ENCODE peak calls at places on chromosomes 6 and 20, in four cellular contexts. I, B, P and E are unnamed samples.

GRCh38 chr6:123945386-123945785 is 141.7 kb downstream of the NKAIN2 start:
- DNase-seq in I (no peak), P (no peak), B (no peak), E (no peak)

GRCh38 chr20:18590163-18590562 is 2.3 kb downstream of the DTD1 start:
- DNase-seq in P (no peak), I (no peak), B (no peak), E (no peak)

GRCh38 chr6:89298680-89299450 is 16.2 kb downstream of the GABRR2 start:
- DNase-seq in B (peak), I (peak), P (no peak), E (no peak)

GRCh38 chr6:35148167-35148741 is 7.1 kb upstream of the TCP11 start:
- DNase-seq in P (no peak), I (no peak), B (peak), E (peak)

GRCh38 chr20:34560141-34560523 is 1.6 kb downstream of the MAP1LC3A start:
- DNase-seq in P (no peak), I (no peak), B (no peak), E (no peak)

GRCh38 chr6:124977067-124977908 is 15.1 kb downstream of the RNF217 start:
- DNase-seq in I (no peak), P (no peak), B (no peak), E (no peak)

GRCh38 chr20:24662756-24663399 is 193.4 kb downstream of the SYNDIG1 start:
- DNase-seq in P (no peak), B (no peak), I (no peak), E (no peak)

GRCh38 chr20:17556842-17557674 is 12.8 kb upstream of the DSTN start:
- DNase-seq in I (no peak), P (no peak), B (no peak), E (no peak)

GRCh38 chr20:22341508-22341907 is 242.9 kb downstream of the FOXA2 start:
- DNase-seq in B (no peak), I (peak), P (no peak), E (no peak)

GRCh38 chr6:113860165-113860955 is 3.2 kb downstream of the MARCKS start:
- DNase-seq in P (no peak), I (peak), B (no peak), E (peak)
- TF ChIP-seq CREM in P (no peak), I (no peak), B (no peak), E (no peak)

DNA sequence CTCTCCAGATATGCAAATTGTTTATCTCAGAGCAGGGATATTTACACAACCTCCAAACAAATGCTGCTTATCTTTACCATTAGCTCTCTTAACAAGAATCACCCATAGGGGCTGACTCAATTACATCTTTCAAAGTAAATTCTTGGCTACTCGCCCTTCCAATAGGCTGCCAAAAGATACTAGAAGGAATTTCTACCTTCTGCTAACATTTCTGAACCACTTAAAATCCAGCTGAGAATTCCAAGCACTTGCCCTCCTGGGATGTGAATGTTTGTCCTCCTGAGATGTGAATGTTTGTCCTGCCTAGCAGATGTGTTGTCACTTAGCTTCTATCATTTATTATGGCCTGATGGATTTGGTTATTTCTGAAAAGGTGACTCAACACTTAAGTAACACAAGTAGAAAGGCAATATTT is 388.0 kb downstream of the GJA1 start:
- DNase-seq in B (no peak), I (no peak), P (no peak), E (no peak)
- TF ChIP-seq CREM in B (no peak), I (no peak), P (no peak), E (no peak)

GRCh38 chr20:45908086-45908485 is 3.9 kb downstream of the PLTP start:
- DNase-seq in B (no peak), I (no peak), P (no peak), E (no peak)

GRCh38 chr20:45907219-45907948 is 4.6 kb downstream of the PLTP start:
- DNase-seq in P (no peak), I (no peak), B (no peak), E (no peak)

GRCh38 chr20:45904583-45905504 is 7.1 kb downstream of the PLTP start:
- DNase-seq in B (no peak), P (no peak), I (no peak), E (no peak)

GRCh38 chr20:45902199-45902701 is 9.7 kb downstream of the PLTP start:
- DNase-seq in P (no peak), B (no peak), I (no peak), E (no peak)

GRCh38 chr20:45905505-45906079 is 6.4 kb downstream of the PLTP start:
- DNase-seq in I (peak), P (no peak), B (no peak), E (no peak)
- TF ChIP-seq CREM in I (no peak), P (no peak), B (no peak), E (no peak)

GRCh38 chr6:167666571-167667203 is 160.0 kb upstream of the AFDN start:
- DNase-seq in P (no peak), B (no peak), I (no peak), E (no peak)
- TF ChIP-seq CREM in P (no peak), B (no peak), I (no peak), E (no peak)